ENCODE peak calls at places on chromosomes 6 and 20, in five cellular contexts. One of them, this sample, is unnamed.

GRCh38 chr20:1108437-1108920 is 9.9 kb upstream of the PSMF1 start:
- DNase-seq in hepatocyte: peak; percentile 67
- DNase-seq in foreskin fibroblast: peak; percentile 70
- DNase-seq in iPS DF 6.9: peak; percentile 22
- DNase-seq in vagina: no peak
- DNase-seq in this sample: no peak

GRCh38 chr6:57224769-57225515 is 2.8 kb upstream of the RAB23 start:
- DNase-seq in iPS DF 6.9: no peak
- DNase-seq in vagina: no peak
- DNase-seq in hepatocyte: peak; percentile 22
- DNase-seq in foreskin fibroblast: peak; percentile 83
- DNase-seq in this sample: no peak

GRCh38 chr6:149988550-149989336 is 25.0 kb downstream of the ULBP1 start:
- DNase-seq in iPS DF 6.9: no peak
- DNase-seq in hepatocyte: no peak
- DNase-seq in vagina: peak; percentile 72
- DNase-seq in foreskin fibroblast: no peak
- DNase-seq in this sample: no peak

GRCh38 chr20:3532089-3532615 is 61.3 kb downstream of the ATRN start:
- DNase-seq in vagina: no peak
- DNase-seq in foreskin fibroblast: no peak
- DNase-seq in hepatocyte: no peak
- DNase-seq in iPS DF 6.9: no peak
- DNase-seq in this sample: no peak

GRCh38 chr20:63253438-63254236 is 626 bp downstream of the NKAIN4 start:
- DNase-seq in iPS DF 6.9: no peak
- DNase-seq in foreskin fibroblast: no peak
- DNase-seq in hepatocyte: peak; percentile 55
- DNase-seq in vagina: no peak
- DNase-seq in this sample: no peak

GRCh38 chr20:21206571-21206970 is 80.7 kb downstream of the KIZ start:
- DNase-seq in hepatocyte: no peak
- DNase-seq in iPS DF 6.9: no peak
- DNase-seq in vagina: no peak
- DNase-seq in foreskin fibroblast: no peak
- DNase-seq in this sample: no peak

GRCh38 chr20:60138263-60139127 is 180.3 kb downstream of the CDH26 start:
- DNase-seq in hepatocyte: no peak
- DNase-seq in foreskin fibroblast: no peak
- DNase-seq in vagina: no peak
- DNase-seq in iPS DF 6.9: no peak
- DNase-seq in this sample: peak; percentile 55

GRCh38 chr6:31582230-31582601 is at the start of gene LTB:
- DNase-seq in iPS DF 6.9: no peak
- DNase-seq in vagina: no peak
- DNase-seq in foreskin fibroblast: no peak
- DNase-seq in hepatocyte: no peak
- DNase-seq in this sample: no peak

GRCh38 chr6:106556368-106556960 is 72.8 kb downstream of the RTN4IP1 start:
- DNase-seq in vagina: no peak
- DNase-seq in foreskin fibroblast: peak; percentile 70
- DNase-seq in hepatocyte: no peak
- DNase-seq in iPS DF 6.9: no peak
- DNase-seq in this sample: no peak

GRCh38 chr6:158020272-158020711 is 38.6 kb downstream of the SYNJ2 start:
- DNase-seq in foreskin fibroblast: no peak
- DNase-seq in vagina: no peak
- DNase-seq in iPS DF 6.9: no peak
- DNase-seq in hepatocyte: no peak
- DNase-seq in this sample: no peak

GRCh38 chr20:3452127-3452526 is 18.7 kb upstream of the ATRN start:
- DNase-seq in hepatocyte: no peak
- DNase-seq in foreskin fibroblast: no peak
- DNase-seq in vagina: no peak
- DNase-seq in iPS DF 6.9: no peak
- DNase-seq in this sample: no peak

GRCh38 chr6:90178294-90178678 is 118.4 kb downstream of the BACH2 start:
- DNase-seq in foreskin fibroblast: no peak
- DNase-seq in iPS DF 6.9: no peak
- DNase-seq in hepatocyte: no peak
- DNase-seq in vagina: no peak
- DNase-seq in this sample: no peak

GRCh38 chr6:91879346-91879995 is 1292.6 kb upstream of the MAP3K7 start:
- DNase-seq in foreskin fibroblast: no peak
- DNase-seq in vagina: no peak
- DNase-seq in hepatocyte: no peak
- DNase-seq in iPS DF 6.9: no peak
- DNase-seq in this sample: no peak

GRCh38 chr20:19740503-19740902 is 17.6 kb upstream of the RIN2 start:
- DNase-seq in iPS DF 6.9: no peak
- DNase-seq in foreskin fibroblast: no peak
- DNase-seq in vagina: peak; percentile 2
- DNase-seq in hepatocyte: no peak
- DNase-seq in this sample: no peak

GRCh38 chr6:130385059-130385695 is 19.4 kb downstream of the TMEM200A start:
- DNase-seq in foreskin fibroblast: peak; percentile 74
- DNase-seq in iPS DF 6.9: no peak
- DNase-seq in vagina: no peak
- DNase-seq in hepatocyte: peak; percentile 60
- DNase-seq in this sample: no peak

GRCh38 chr20:58473818-58474425 is 41.3 kb downstream of the APCDD1L start:
- DNase-seq in vagina: no peak
- DNase-seq in iPS DF 6.9: no peak
- DNase-seq in hepatocyte: no peak
- DNase-seq in foreskin fibroblast: no peak
- DNase-seq in this sample: no peak

GRCh38 chr6:7734707-7735383 is 8.9 kb downstream of the BMP6 start:
- DNase-seq in hepatocyte: no peak
- DNase-seq in vagina: no peak
- DNase-seq in iPS DF 6.9: no peak
- DNase-seq in foreskin fibroblast: no peak
- DNase-seq in this sample: no peak

GRCh38 chr6:52415333-52415732 is 4.8 kb upstream of the EFHC1 start:
- DNase-seq in iPS DF 6.9: no peak
- DNase-seq in hepatocyte: no peak
- DNase-seq in vagina: no peak
- DNase-seq in foreskin fibroblast: no peak
- DNase-seq in this sample: no peak

GRCh38 chr6:170152989-170153388 is 137.9 kb downstream of the DLL1 start:
- DNase-seq in hepatocyte: peak; percentile 68
- DNase-seq in foreskin fibroblast: no peak
- DNase-seq in iPS DF 6.9: no peak
- DNase-seq in vagina: no peak
- DNase-seq in this sample: no peak

GRCh38 chr6:106069478-106069877 is 16.7 kb upstream of the PRDM1 start:
- DNase-seq in foreskin fibroblast: peak; percentile 90
- DNase-seq in vagina: no peak
- DNase-seq in hepatocyte: peak; percentile 78
- DNase-seq in iPS DF 6.9: no peak
- DNase-seq in this sample: no peak

GRCh38 chr6:10582774-10583508 is 61.8 kb downstream of the GCNT2 start:
- DNase-seq in foreskin fibroblast: no peak
- DNase-seq in iPS DF 6.9: no peak
- DNase-seq in hepatocyte: peak; percentile 29
- DNase-seq in vagina: no peak
- DNase-seq in this sample: no peak

GRCh38 chr6:151387581-151387980 is 3.8 kb downstream of the ZBTB2 start:
- DNase-seq in vagina: no peak
- DNase-seq in hepatocyte: no peak
- DNase-seq in foreskin fibroblast: peak; percentile 81
- DNase-seq in iPS DF 6.9: no peak
- DNase-seq in this sample: no peak

GRCh38 chr6:109580519-109580918 is 97.5 kb upstream of the ZBTB24 start:
- DNase-seq in foreskin fibroblast: peak; percentile 27
- DNase-seq in vagina: no peak
- DNase-seq in hepatocyte: no peak
- DNase-seq in iPS DF 6.9: peak; percentile 29
- DNase-seq in this sample: no peak

GRCh38 chr20:58077282-58077681 is 151.2 kb downstream of the ANKRD60 start:
- DNase-seq in foreskin fibroblast: no peak
- DNase-seq in hepatocyte: no peak
- DNase-seq in vagina: no peak
- DNase-seq in iPS DF 6.9: no peak
- DNase-seq in this sample: no peak

GRCh38 chr20:38203337-38204003 is 38.4 kb upstream of the TGM2 start:
- DNase-seq in foreskin fibroblast: no peak
- DNase-seq in iPS DF 6.9: no peak
- DNase-seq in vagina: no peak
- DNase-seq in hepatocyte: no peak
- DNase-seq in this sample: no peak

GRCh38 chr20:38787870-38788269 is 17.6 kb upstream of the PPP1R16B start:
- DNase-seq in foreskin fibroblast: no peak
- DNase-seq in iPS DF 6.9: no peak
- DNase-seq in hepatocyte: no peak
- DNase-seq in vagina: no peak
- DNase-seq in this sample: no peak

GRCh38 chr20:10061641-10062040 is 26.9 kb downstream of the ANKEF1 start:
- DNase-seq in foreskin fibroblast: no peak
- DNase-seq in iPS DF 6.9: no peak
- DNase-seq in hepatocyte: no peak
- DNase-seq in vagina: no peak
- DNase-seq in this sample: no peak

DNA sequence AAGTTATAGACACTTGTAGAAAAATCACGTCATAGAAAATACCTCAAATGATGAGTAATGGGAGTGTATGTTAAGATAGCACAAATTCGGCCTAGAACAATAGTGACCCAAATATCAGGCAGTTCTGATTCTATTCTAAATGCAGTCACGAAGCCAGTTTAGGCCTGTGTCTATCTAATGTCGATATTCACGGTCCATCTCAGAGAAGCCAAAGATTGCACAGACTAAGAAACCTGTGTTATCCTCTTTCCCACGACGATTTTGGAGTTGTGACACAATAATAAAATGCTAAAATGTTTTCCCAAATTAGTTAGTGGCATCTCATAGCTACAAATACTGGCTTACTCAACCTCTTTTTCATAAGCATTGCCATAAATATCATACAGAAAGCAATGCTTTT is 4.0 kb downstream of the HIVEP2 start:
- DNase-seq in hepatocyte: no peak
- DNase-seq in foreskin fibroblast: no peak
- DNase-seq in vagina: no peak
- DNase-seq in iPS DF 6.9: no peak
- DNase-seq in this sample: no peak
- H3K4me3 ChIP-seq in hepatocyte: no peak overlapping the region
- H3K4me3 ChIP-seq in foreskin fibroblast: no peak overlapping the region
- H3K4me3 ChIP-seq in vagina: no peak overlapping the region
- H3K4me3 ChIP-seq in iPS DF 6.9: no peak overlapping the region
- H3K4me3 ChIP-seq in this sample: no peak overlapping the region

DNA sequence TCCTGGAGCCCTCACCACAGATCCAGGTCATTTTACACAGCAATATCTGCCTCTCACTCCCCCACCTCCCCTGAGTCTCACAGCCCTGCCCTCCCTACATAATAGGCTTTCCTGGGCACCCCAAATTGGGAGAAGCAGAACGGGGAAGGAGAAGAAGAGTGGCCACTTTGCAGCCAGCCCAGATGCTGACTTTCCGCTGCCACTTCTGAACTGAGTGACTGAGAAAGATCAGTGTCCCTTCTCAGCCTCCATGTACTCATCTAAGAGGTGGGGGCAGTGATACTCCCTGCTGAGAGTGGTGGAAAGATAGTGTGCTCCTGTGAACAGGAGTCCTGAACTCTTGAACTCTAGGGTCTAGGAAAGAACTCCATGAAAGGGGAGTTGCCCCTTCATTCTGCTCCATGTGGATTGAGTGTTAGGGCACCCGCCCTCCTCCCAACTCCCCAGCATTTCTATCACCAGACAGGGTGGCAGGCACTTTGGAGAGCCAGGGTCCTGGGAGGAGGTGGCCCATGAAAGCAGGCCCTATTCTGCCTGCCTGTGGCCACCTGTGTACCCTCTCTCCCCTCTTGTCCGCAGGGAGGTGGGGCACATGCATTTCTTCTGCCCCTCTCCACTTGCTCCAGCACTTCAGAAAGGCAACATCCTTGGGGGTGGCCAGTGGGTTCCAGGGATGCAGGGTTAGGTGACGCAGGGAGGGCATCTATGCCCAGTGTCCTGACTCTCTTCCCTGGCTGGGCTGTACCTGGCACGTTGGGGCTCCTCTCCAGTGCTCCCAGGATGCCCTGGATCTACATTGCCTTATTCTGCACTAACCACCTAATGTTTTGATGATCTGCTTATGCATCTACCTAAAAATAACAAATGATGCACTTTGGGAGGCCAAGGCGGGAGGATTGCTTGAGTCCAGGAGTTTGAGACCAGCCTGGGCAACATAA is 38.3 kb upstream of the MRPS18A start:
- DNase-seq in iPS DF 6.9: no peak
- DNase-seq in hepatocyte: no peak
- DNase-seq in vagina: no peak
- DNase-seq in foreskin fibroblast: no peak
- DNase-seq in this sample: no peak
- H3K4me3 ChIP-seq in iPS DF 6.9: no peak overlapping the region
- H3K4me3 ChIP-seq in hepatocyte: no peak overlapping the region
- H3K4me3 ChIP-seq in vagina: no peak overlapping the region
- H3K4me3 ChIP-seq in foreskin fibroblast: no peak overlapping the region
- H3K4me3 ChIP-seq in this sample: no peak overlapping the region

GRCh38 chr6:27547157-27548075 is 74.5 kb upstream of the ZNF184 start:
- DNase-seq in foreskin fibroblast: peak; percentile 82
- DNase-seq in iPS DF 6.9: no peak
- DNase-seq in vagina: no peak
- DNase-seq in hepatocyte: peak; percentile 61
- DNase-seq in this sample: no peak
- H3K4me3 ChIP-seq in foreskin fibroblast: peak overlapping the region; percentile 38
- H3K4me3 ChIP-seq in iPS DF 6.9: peak overlapping the region; percentile 84
- H3K4me3 ChIP-seq in vagina: no peak overlapping the region
- H3K4me3 ChIP-seq in hepatocyte: peak overlapping the region; percentile 10
- H3K4me3 ChIP-seq in this sample: peak overlapping the region; percentile 32

DNA sequence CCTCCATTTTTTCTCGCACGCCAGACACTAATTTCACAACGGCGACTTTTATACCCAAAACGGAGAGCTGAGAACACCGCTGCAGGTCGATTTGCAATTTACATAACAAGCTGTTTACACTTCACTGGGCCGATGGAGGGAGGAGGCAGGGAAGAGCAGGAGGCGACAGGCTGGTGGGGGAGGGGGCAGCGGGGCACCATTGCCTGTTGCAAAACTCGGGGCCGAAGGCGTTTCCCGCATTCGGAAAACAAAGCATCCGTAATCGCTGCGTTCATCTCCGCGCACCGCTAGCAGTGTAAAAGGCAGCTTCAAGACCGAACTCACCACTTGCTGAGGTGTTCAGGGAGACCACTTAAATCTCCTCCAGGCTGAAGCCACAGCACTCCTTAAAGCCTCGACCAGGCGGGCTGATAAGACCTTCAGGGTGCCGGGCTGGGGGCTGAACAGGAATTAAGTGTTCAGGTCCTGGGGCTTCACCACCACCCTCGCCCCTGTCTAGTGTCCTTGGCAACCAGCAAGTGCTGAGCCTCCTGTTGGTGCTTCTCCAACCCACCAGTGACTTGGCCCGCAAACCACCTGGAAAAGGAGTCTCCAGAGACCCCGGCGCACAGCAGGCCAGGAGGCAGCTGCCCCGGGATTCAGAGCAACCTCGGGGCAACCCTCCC is 2.0 kb upstream of the FOXC1 start:
- DNase-seq in iPS DF 6.9: no peak
- DNase-seq in hepatocyte: peak; percentile 28
- DNase-seq in vagina: no peak
- DNase-seq in foreskin fibroblast: peak; percentile 34
- DNase-seq in this sample: no peak
- H3K4me3 ChIP-seq in iPS DF 6.9: no peak overlapping the region
- H3K4me3 ChIP-seq in hepatocyte: no peak overlapping the region
- H3K4me3 ChIP-seq in vagina: no peak overlapping the region
- H3K4me3 ChIP-seq in foreskin fibroblast: no peak overlapping the region
- H3K4me3 ChIP-seq in this sample: peak overlapping the region; percentile 5